ENCODE peak calls at places on chromosomes 11 and 22, in nine cellular contexts. One of them, this sample, is unnamed.
A peak's percentile ranks its signal among the peaks of the same experiment; 100 is the strongest.

GRCh38 chr11:65639623-65640482 is 2.0 kb downstream of the SIPA1 start:
- DNase-seq in mesenchymal stem cell: no peak
- DNase-seq in lung microvascular endothelial cell: peak; percentile 44
- DNase-seq in activated CD8-positive, alpha-beta memory T cell treated with anti-CD3 and anti-CD28 coated beads, Interleukin-2, amount 50 U/mL, for 48 hours: peak; percentile 78
- DNase-seq in activated T-cell treated with anti-CD3 and anti-CD28 coated beads for 24 hours: no peak
- DNase-seq in activated CD4-positive, CD25-positive, alpha-beta regulatory T cell treated with anti-CD3 and anti-CD28 coated beads, Interleukin-2, amount 50 U/mL, for 16 hours: peak; percentile 43
- DNase-seq in activated CD4-positive, alpha-beta T cell treated with anti-CD3 and anti-CD28 coated beads for 24 hours: no peak
- DNase-seq in effector memory CD8-positive, alpha-beta T cell: peak; percentile 90
- DNase-seq in AG09319: no peak
- DNase-seq in this sample: peak; percentile 59

GRCh38 chr11:71355266-71355665 is 92.9 kb downstream of the DHCR7 start:
- DNase-seq in mesenchymal stem cell: peak; percentile 27
- DNase-seq in lung microvascular endothelial cell: no peak
- DNase-seq in activated CD8-positive, alpha-beta memory T cell treated with anti-CD3 and anti-CD28 coated beads, Interleukin-2, amount 50 U/mL, for 48 hours: no peak
- DNase-seq in activated T-cell treated with anti-CD3 and anti-CD28 coated beads for 24 hours: no peak
- DNase-seq in activated CD4-positive, CD25-positive, alpha-beta regulatory T cell treated with anti-CD3 and anti-CD28 coated beads, Interleukin-2, amount 50 U/mL, for 16 hours: no peak
- DNase-seq in activated CD4-positive, alpha-beta T cell treated with anti-CD3 and anti-CD28 coated beads for 24 hours: no peak
- DNase-seq in effector memory CD8-positive, alpha-beta T cell: no peak
- DNase-seq in AG09319: no peak
- DNase-seq in this sample: no peak

GRCh38 chr22:44890416-44891292 is 119.2 kb downstream of the PHF21B start:
- DNase-seq in mesenchymal stem cell: no peak
- DNase-seq in lung microvascular endothelial cell: no peak
- DNase-seq in activated CD8-positive, alpha-beta memory T cell treated with anti-CD3 and anti-CD28 coated beads, Interleukin-2, amount 50 U/mL, for 48 hours: peak; percentile 40
- DNase-seq in activated T-cell treated with anti-CD3 and anti-CD28 coated beads for 24 hours: no peak
- DNase-seq in activated CD4-positive, CD25-positive, alpha-beta regulatory T cell treated with anti-CD3 and anti-CD28 coated beads, Interleukin-2, amount 50 U/mL, for 16 hours: no peak
- DNase-seq in activated CD4-positive, alpha-beta T cell treated with anti-CD3 and anti-CD28 coated beads for 24 hours: no peak
- DNase-seq in effector memory CD8-positive, alpha-beta T cell: no peak
- DNase-seq in AG09319: no peak
- DNase-seq in this sample: no peak

GRCh38 chr22:22942511-22943329 is 55.1 kb downstream of the IGLL5 start:
- DNase-seq in mesenchymal stem cell: peak; percentile 6
- DNase-seq in lung microvascular endothelial cell: peak; percentile 74
- DNase-seq in activated CD8-positive, alpha-beta memory T cell treated with anti-CD3 and anti-CD28 coated beads, Interleukin-2, amount 50 U/mL, for 48 hours: peak; percentile 96
- DNase-seq in activated T-cell treated with anti-CD3 and anti-CD28 coated beads for 24 hours: peak; percentile 69
- DNase-seq in activated CD4-positive, CD25-positive, alpha-beta regulatory T cell treated with anti-CD3 and anti-CD28 coated beads, Interleukin-2, amount 50 U/mL, for 16 hours: peak; percentile 68
- DNase-seq in activated CD4-positive, alpha-beta T cell treated with anti-CD3 and anti-CD28 coated beads for 24 hours: peak; percentile 76
- DNase-seq in effector memory CD8-positive, alpha-beta T cell: peak; percentile 74
- DNase-seq in AG09319: peak; percentile 2
- DNase-seq in this sample: peak; percentile 37

GRCh38 chr11:102241026-102241425 is 76.3 kb upstream of the BIRC3 start:
- DNase-seq in mesenchymal stem cell: peak; percentile 54
- DNase-seq in lung microvascular endothelial cell: peak; percentile 20
- DNase-seq in activated CD8-positive, alpha-beta memory T cell treated with anti-CD3 and anti-CD28 coated beads, Interleukin-2, amount 50 U/mL, for 48 hours: no peak
- DNase-seq in activated T-cell treated with anti-CD3 and anti-CD28 coated beads for 24 hours: no peak
- DNase-seq in activated CD4-positive, CD25-positive, alpha-beta regulatory T cell treated with anti-CD3 and anti-CD28 coated beads, Interleukin-2, amount 50 U/mL, for 16 hours: no peak
- DNase-seq in activated CD4-positive, alpha-beta T cell treated with anti-CD3 and anti-CD28 coated beads for 24 hours: no peak
- DNase-seq in effector memory CD8-positive, alpha-beta T cell: no peak
- DNase-seq in AG09319: no peak
- DNase-seq in this sample: no peak

GRCh38 chr11:12112731-12113130 is 2.3 kb downstream of the MICAL2 start:
- DNase-seq in mesenchymal stem cell: no peak
- DNase-seq in lung microvascular endothelial cell: no peak
- DNase-seq in activated CD8-positive, alpha-beta memory T cell treated with anti-CD3 and anti-CD28 coated beads, Interleukin-2, amount 50 U/mL, for 48 hours: no peak
- DNase-seq in activated T-cell treated with anti-CD3 and anti-CD28 coated beads for 24 hours: no peak
- DNase-seq in activated CD4-positive, CD25-positive, alpha-beta regulatory T cell treated with anti-CD3 and anti-CD28 coated beads, Interleukin-2, amount 50 U/mL, for 16 hours: no peak
- DNase-seq in activated CD4-positive, alpha-beta T cell treated with anti-CD3 and anti-CD28 coated beads for 24 hours: no peak
- DNase-seq in effector memory CD8-positive, alpha-beta T cell: no peak
- DNase-seq in AG09319: no peak
- DNase-seq in this sample: no peak

GRCh38 chr22:48101704-48102103 is 1339.3 kb downstream of the TBC1D22A start:
- DNase-seq in mesenchymal stem cell: no peak
- DNase-seq in lung microvascular endothelial cell: no peak
- DNase-seq in activated CD8-positive, alpha-beta memory T cell treated with anti-CD3 and anti-CD28 coated beads, Interleukin-2, amount 50 U/mL, for 48 hours: peak; percentile 29
- DNase-seq in activated T-cell treated with anti-CD3 and anti-CD28 coated beads for 24 hours: no peak
- DNase-seq in activated CD4-positive, CD25-positive, alpha-beta regulatory T cell treated with anti-CD3 and anti-CD28 coated beads, Interleukin-2, amount 50 U/mL, for 16 hours: no peak
- DNase-seq in activated CD4-positive, alpha-beta T cell treated with anti-CD3 and anti-CD28 coated beads for 24 hours: no peak
- DNase-seq in effector memory CD8-positive, alpha-beta T cell: no peak
- DNase-seq in AG09319: no peak
- DNase-seq in this sample: no peak

GRCh38 chr22:26656896-26657851 is at the start of gene MIAT:
- DNase-seq in mesenchymal stem cell: no peak
- DNase-seq in lung microvascular endothelial cell: peak; percentile 17
- DNase-seq in activated CD8-positive, alpha-beta memory T cell treated with anti-CD3 and anti-CD28 coated beads, Interleukin-2, amount 50 U/mL, for 48 hours: peak; percentile 84
- DNase-seq in activated T-cell treated with anti-CD3 and anti-CD28 coated beads for 24 hours: peak; percentile 55
- DNase-seq in activated CD4-positive, CD25-positive, alpha-beta regulatory T cell treated with anti-CD3 and anti-CD28 coated beads, Interleukin-2, amount 50 U/mL, for 16 hours: no peak
- DNase-seq in activated CD4-positive, alpha-beta T cell treated with anti-CD3 and anti-CD28 coated beads for 24 hours: peak; percentile 53
- DNase-seq in effector memory CD8-positive, alpha-beta T cell: peak; percentile 70
- DNase-seq in AG09319: no peak
- DNase-seq in this sample: peak; percentile 26

GRCh38 chr11:13030857-13031256 is 21.7 kb downstream of the RASSF10 start:
- DNase-seq in mesenchymal stem cell: no peak
- DNase-seq in lung microvascular endothelial cell: peak; percentile 71
- DNase-seq in activated CD8-positive, alpha-beta memory T cell treated with anti-CD3 and anti-CD28 coated beads, Interleukin-2, amount 50 U/mL, for 48 hours: no peak
- DNase-seq in activated T-cell treated with anti-CD3 and anti-CD28 coated beads for 24 hours: no peak
- DNase-seq in activated CD4-positive, CD25-positive, alpha-beta regulatory T cell treated with anti-CD3 and anti-CD28 coated beads, Interleukin-2, amount 50 U/mL, for 16 hours: no peak
- DNase-seq in activated CD4-positive, alpha-beta T cell treated with anti-CD3 and anti-CD28 coated beads for 24 hours: no peak
- DNase-seq in effector memory CD8-positive, alpha-beta T cell: no peak
- DNase-seq in AG09319: no peak
- DNase-seq in this sample: no peak

GRCh38 chr22:44187652-44188230 is 7.0 kb downstream of the PARVG start:
- DNase-seq in mesenchymal stem cell: no peak
- DNase-seq in lung microvascular endothelial cell: no peak
- DNase-seq in activated CD8-positive, alpha-beta memory T cell treated with anti-CD3 and anti-CD28 coated beads, Interleukin-2, amount 50 U/mL, for 48 hours: no peak
- DNase-seq in activated T-cell treated with anti-CD3 and anti-CD28 coated beads for 24 hours: no peak
- DNase-seq in activated CD4-positive, CD25-positive, alpha-beta regulatory T cell treated with anti-CD3 and anti-CD28 coated beads, Interleukin-2, amount 50 U/mL, for 16 hours: no peak
- DNase-seq in activated CD4-positive, alpha-beta T cell treated with anti-CD3 and anti-CD28 coated beads for 24 hours: no peak
- DNase-seq in effector memory CD8-positive, alpha-beta T cell: no peak
- DNase-seq in AG09319: no peak
- DNase-seq in this sample: no peak

GRCh38 chr11:87460842-87461637 is 423.3 kb downstream of the TMEM135 start:
- DNase-seq in mesenchymal stem cell: no peak
- DNase-seq in lung microvascular endothelial cell: no peak
- DNase-seq in activated CD8-positive, alpha-beta memory T cell treated with anti-CD3 and anti-CD28 coated beads, Interleukin-2, amount 50 U/mL, for 48 hours: no peak
- DNase-seq in activated T-cell treated with anti-CD3 and anti-CD28 coated beads for 24 hours: no peak
- DNase-seq in activated CD4-positive, CD25-positive, alpha-beta regulatory T cell treated with anti-CD3 and anti-CD28 coated beads, Interleukin-2, amount 50 U/mL, for 16 hours: no peak
- DNase-seq in activated CD4-positive, alpha-beta T cell treated with anti-CD3 and anti-CD28 coated beads for 24 hours: no peak
- DNase-seq in effector memory CD8-positive, alpha-beta T cell: no peak
- DNase-seq in AG09319: no peak
- DNase-seq in this sample: no peak